ENCODE peak calls at places on chromosome 5, in five cellular contexts. E is SK-N-SH, R is stomach, I is A549, Q is tibial nerve. B is an unnamed sample.

GRCh38 chr5:148255456-148255855 is 13.1 kb upstream of the SPINK13 start:
- DNase-seq in E (no peak), R (no peak), I (no peak), Q (no peak), B (no peak)

GRCh38 chr5:74072646-74073045 is 446.6 kb downstream of the ARHGEF28 start:
- DNase-seq in E (no peak), R (no peak), I (no peak), Q (no peak), B (no peak)

GRCh38 chr5:142320851-142321560 is 3.8 kb downstream of the SPRY4 start:
- DNase-seq in E (peak; percentile 52), R (no peak), I (no peak), Q (no peak), B (no peak)

GRCh38 chr5:168192120-168192519 is 99.3 kb upstream of the WWC1 start:
- DNase-seq in E (no peak), R (no peak), I (no peak), Q (no peak), B (no peak)

GRCh38 chr5:134188092-134188491 is 11.3 kb upstream of the SKP1 start:
- DNase-seq in E (no peak), R (no peak), I (no peak), Q (no peak), B (no peak)

GRCh38 chr5:128528126-128528525 is 9.9 kb downstream of the FBN2 start:
- DNase-seq in E (no peak), R (no peak), I (no peak), Q (no peak), B (no peak)

GRCh38 chr5:1468247-1468612 is 23.0 kb upstream of the SLC6A3 start:
- DNase-seq in E (peak; percentile 83), R (no peak), I (no peak), Q (no peak), B (no peak)

GRCh38 chr5:59367791-59368394 is 525.6 kb downstream of the PDE4D start:
- DNase-seq in E (peak; percentile 39), R (peak; percentile 67), I (peak; percentile 84), Q (peak; percentile 35), B (peak; percentile 66)

GRCh38 chr5:71719092-71719964 is at the start of gene CARTPT:
- DNase-seq in E (peak; percentile 64), R (no peak), I (no peak), Q (no peak), B (no peak)

GRCh38 chr5:135915466-135916001 is 19.9 kb upstream of the IL9 start:
- DNase-seq in E (no peak), R (no peak), I (no peak), Q (no peak), B (no peak)

GRCh38 chr5:73912755-73913365 is 286.9 kb downstream of the ARHGEF28 start:
- DNase-seq in E (no peak), R (no peak), I (no peak), Q (no peak), B (no peak)

GRCh38 chr5:67262956-67263355 is 66.4 kb upstream of the CD180 start:
- DNase-seq in E (no peak), R (no peak), I (no peak), Q (no peak), B (no peak)

GRCh38 chr5:98364549-98364948 is 408.9 kb upstream of the RGMB start:
- DNase-seq in E (no peak), R (no peak), I (no peak), Q (no peak), B (no peak)

GRCh38 chr5:181243521-181244307 is at the start of gene RACK1:
- DNase-seq in E (peak; percentile 84), R (peak; percentile 88), I (peak; percentile 92), Q (peak; percentile 72), B (peak; percentile 90)

GRCh38 chr5:37722236-37723146 is 117.3 kb downstream of the GDNF start:
- DNase-seq in E (no peak), R (no peak), I (peak; percentile 17), Q (no peak), B (no peak)

GRCh38 chr5:7261049-7261448 is 134.9 kb upstream of the ADCY2 start:
- DNase-seq in E (peak; percentile 10), R (no peak), I (peak; percentile 50), Q (no peak), B (no peak)

GRCh38 chr5:169226904-169227303 is 74.0 kb downstream of the SLIT3 start:
- DNase-seq in E (peak; percentile 26), R (no peak), I (peak; percentile 14), Q (no peak), B (no peak)

GRCh38 chr5:168295574-168296201 is 4.2 kb downstream of the WWC1 start:
- DNase-seq in E (peak; percentile 41), R (peak; percentile 71), I (peak; percentile 68), Q (no peak), B (no peak)

GRCh38 chr5:123455640-123456039 is 32.4 kb upstream of the CEP120 start:
- DNase-seq in E (no peak), R (no peak), I (no peak), Q (no peak), B (no peak)

GRCh38 chr5:13566903-13567339 is 377.6 kb downstream of the DNAH5 start:
- DNase-seq in E (no peak), R (no peak), I (peak; percentile 60), Q (no peak), B (peak; percentile 13)

GRCh38 chr5:134574521-134574920 is 49.1 kb downstream of the JADE2 start:
- DNase-seq in E (no peak), R (no peak), I (no peak), Q (no peak), B (no peak)

GRCh38 chr5:144598451-144599068 is 427.9 kb downstream of the KCTD16 start:
- DNase-seq in E (peak; percentile 9), R (peak; percentile 44), I (no peak), Q (no peak), B (peak; percentile 20)

GRCh38 chr5:9903806-9904205 is 273.7 kb upstream of the TAS2R1 start:
- DNase-seq in E (no peak), R (no peak), I (no peak), Q (no peak), B (no peak)

GRCh38 chr5:133373121-133373870 is 239.0 kb downstream of the FSTL4 start:
- DNase-seq in E (no peak), R (no peak), I (peak; percentile 10), Q (no peak), B (no peak)

GRCh38 chr5:173869316-173869715 is 18.8 kb upstream of the CPEB4 start:
- DNase-seq in E (no peak), R (peak; percentile 58), I (no peak), Q (no peak), B (no peak)

GRCh38 chr5:64727150-64727549 is 36.8 kb downstream of the SHISAL2B start:
- DNase-seq in E (no peak), R (no peak), I (no peak), Q (no peak), B (no peak)

GRCh38 chr5:56814361-56814962 is 887 bp upstream of the MAP3K1 start:
- DNase-seq in E (peak; percentile 71), R (peak; percentile 36), I (peak; percentile 31), Q (no peak), B (peak; percentile 39)

GRCh38 chr5:24714757-24715156 is 70.0 kb upstream of the CDH10 start:
- DNase-seq in E (no peak), R (no peak), I (no peak), Q (no peak), B (no peak)

GRCh38 chr5:33046091-33046490 is 335.0 kb downstream of the NPR3 start:
- DNase-seq in E (no peak), R (no peak), I (no peak), Q (no peak), B (no peak)

GRCh38 chr5:2206244-2207108 is 323.8 kb upstream of the IRX4 start:
- DNase-seq in E (no peak), R (no peak), I (no peak), Q (no peak), B (no peak)

GRCh38 chr5:55636711-55637110 is 75.4 kb downstream of the SLC38A9 start:
- DNase-seq in E (no peak), R (no peak), I (peak; percentile 58), Q (no peak), B (peak; percentile 23)

GRCh38 chr5:7825630-7826029 is 25.3 kb downstream of the CFAP90 start:
- DNase-seq in E (no peak), R (no peak), I (no peak), Q (no peak), B (no peak)

GRCh38 chr5:32311404-32312193 is 1.1 kb downstream of the MTMR12 start:
- DNase-seq in E (peak; percentile 26), R (no peak), I (no peak), Q (no peak), B (no peak)

GRCh38 chr5:110653231-110653970 is 73.1 kb downstream of the TMEM232 start:
- DNase-seq in E (no peak), R (no peak), I (no peak), Q (no peak), B (no peak)

DNA sequence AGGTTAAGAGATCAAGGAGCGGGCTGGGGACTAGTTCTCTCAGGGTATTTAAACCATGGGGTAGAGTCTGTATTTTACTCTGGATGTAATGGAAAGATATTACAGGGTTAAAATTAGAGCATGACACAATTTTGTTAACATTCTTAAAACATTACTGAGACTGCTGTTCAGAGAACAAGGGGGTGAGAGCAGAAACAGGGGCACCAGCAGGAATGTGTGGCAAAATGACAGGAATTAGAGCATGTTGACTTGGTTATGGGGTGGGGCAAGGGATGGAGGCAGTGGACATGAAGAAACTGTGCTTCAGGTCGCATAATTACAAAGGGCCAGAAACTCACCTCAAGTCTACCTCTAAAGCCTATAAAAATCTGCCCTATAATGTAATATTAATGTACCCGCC is 75.0 kb downstream of the TMEM232 start:
- DNase-seq in E (no peak), R (no peak), I (no peak), Q (no peak), B (no peak)
- H3K4me3 ChIP-seq in E (no peak overlapping the region), R (no peak overlapping the region), I (no peak overlapping the region), Q (no peak overlapping the region), B (no peak overlapping the region)

DNA sequence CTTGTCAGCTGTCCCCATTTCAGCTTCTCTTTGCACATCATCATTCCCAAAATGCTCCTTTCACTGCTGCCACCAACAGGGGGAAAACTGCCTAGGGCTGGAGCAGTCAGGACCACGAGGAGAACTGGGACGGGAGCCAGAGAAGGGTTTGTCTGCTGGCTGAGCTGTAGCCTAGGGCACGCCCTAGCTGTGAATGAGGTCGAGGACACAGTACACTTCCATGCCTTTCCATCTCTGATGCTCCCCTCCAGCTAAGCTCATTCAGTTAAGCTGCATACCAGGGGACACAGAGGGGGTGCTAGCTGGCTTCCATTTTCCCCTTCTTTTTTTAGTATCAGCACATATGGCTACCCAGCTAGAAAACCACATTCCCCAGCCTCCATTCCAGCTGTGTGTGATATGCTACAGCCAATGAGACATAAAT is 64.7 kb downstream of the STK10 start:
- DNase-seq in E (peak; percentile 55), R (peak; percentile 56), I (peak; percentile 44), Q (peak; percentile 65), B (peak; percentile 47)
- TF ChIP-seq CTCF in E (no peak), R (no peak), I (no peak), Q (no peak), B (no peak)

GRCh38 chr5:53330491-53330890 is 149.9 kb upstream of the FST start:
- DNase-seq in E (no peak), R (no peak), I (no peak), Q (no peak), B (no peak)
- TF ChIP-seq EP300 in E (no peak), R (no peak), I (no peak), Q (no peak), B (no peak)

DNA sequence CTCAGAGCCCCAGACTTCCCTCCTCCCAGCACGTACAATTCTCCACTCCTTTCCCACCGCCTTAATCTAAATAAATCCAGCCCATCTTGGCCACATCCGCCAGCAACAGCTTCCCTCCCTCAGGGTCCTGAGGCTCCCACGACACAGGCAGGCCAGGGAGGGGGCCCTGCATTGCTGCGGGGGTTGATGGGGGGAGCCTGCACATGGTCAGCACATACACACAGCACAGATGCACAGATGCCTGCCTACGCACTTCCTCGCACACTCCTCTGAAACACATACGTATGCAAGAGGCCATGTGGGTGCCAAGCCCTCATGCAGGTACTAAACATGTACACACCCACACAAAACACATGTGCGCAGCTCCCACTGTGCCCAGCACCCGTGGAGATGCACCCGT is 14.8 kb downstream of the PDGFRB start:
- DNase-seq in E (peak; percentile 82), R (no peak), I (no peak), Q (no peak), B (no peak)
- H3K4me3 ChIP-seq in E (no peak overlapping the region), R (no peak overlapping the region), I (no peak overlapping the region), Q (no peak overlapping the region), B (no peak overlapping the region)